ENCODE peak calls at places on chromosome 17, in five cellular contexts. E is AG04450, Y is left ventricle myocardium inferior, R is HCT116, D is GM23248. C is an unnamed sample. For H3K27me3, the result is how much of the 10 kb centered on the place peaks cover.

GRCh38 chr17:76163919-76164318 is 22.9 kb upstream of the FOXJ1 start:
- DNase-seq in D (no peak), Y (no peak), R (no peak), E (no peak), C (no peak)

GRCh38 chr17:17693955-17694228 is 12.6 kb downstream of the RAI1 start:
- DNase-seq in Y (no peak), R (no peak), D (no peak), E (no peak), C (no peak)

GRCh38 chr17:79940381-79941087 is 95.1 kb downstream of the TBC1D16 start:
- DNase-seq in Y (no peak), E (no peak), D (no peak), R (no peak), C (no peak)

GRCh38 chr17:21525464-21526130 is 149.4 kb downstream of the KCNJ12 start:
- DNase-seq in Y (no peak), E (no peak), R (no peak), D (no peak), C (no peak)

GRCh38 chr17:21106316-21106715 is 20.4 kb upstream of the DHRS7B start:
- DNase-seq in E (no peak), R (no peak), Y (no peak), D (no peak), C (no peak)

GRCh38 chr17:12078791-12079190 is 58.1 kb downstream of the MAP2K4 start:
- DNase-seq in Y (no peak), E (peak), R (no peak), D (peak), C (no peak)

GRCh38 chr17:2337811-2338657 is 733 bp downstream of the SGSM2 start:
- DNase-seq in R (no peak), Y (peak), D (peak), E (no peak), C (peak)

GRCh38 chr17:73068322-73069153 is 23.9 kb downstream of the SLC39A11 start:
- DNase-seq in R (no peak), E (peak), Y (no peak), D (peak), C (no peak)

GRCh38 chr17:8044819-8045810 is 6.3 kb downstream of the ALOX15B start:
- DNase-seq in Y (no peak), R (no peak), E (no peak), D (no peak), C (no peak)

GRCh38 chr17:27381007-27381501 is 75.2 kb upstream of the KSR1 start:
- DNase-seq in R (peak), E (no peak), D (peak), Y (peak), C (peak)

GRCh38 chr17:17685775-17686291 is 4.6 kb downstream of the RAI1 start:
- DNase-seq in D (peak), R (peak), E (peak), Y (no peak), C (peak)

GRCh38 chr17:40260528-40260927 is 27.2 kb upstream of the CDC6 start:
- DNase-seq in R (no peak), D (no peak), E (no peak), Y (no peak), C (no peak)

GRCh38 chr17:55547027-55547670 is 35.9 kb upstream of the SMIM36 start:
- DNase-seq in R (no peak), E (no peak), Y (no peak), D (peak), C (no peak)

GRCh38 chr17:50817838-50818237 is 17.5 kb upstream of the WFIKKN2 start:
- DNase-seq in Y (no peak), E (no peak), D (peak), R (peak), C (no peak)

GRCh38 chr17:74814453-74814852 is 38.3 kb upstream of the NAT9 start:
- DNase-seq in D (peak), Y (no peak), E (no peak), R (no peak), C (no peak)

GRCh38 chr17:63623786-63624185 is 1.6 kb downstream of the MAP3K3 start:
- DNase-seq in Y (no peak), D (no peak), R (no peak), E (no peak), C (no peak)

GRCh38 chr17:32278815-32279214 is 13.2 kb downstream of the RHBDL3 start:
- DNase-seq in E (no peak), R (no peak), D (no peak), Y (no peak), C (no peak)

GRCh38 chr17:72388765-72389473 is 268.1 kb downstream of the SOX9 start:
- DNase-seq in D (no peak), R (peak), E (no peak), Y (no peak), C (no peak)

GRCh38 chr17:79850571-79851460 is 11.6 kb upstream of the CBX4 start:
- DNase-seq in E (no peak), D (peak), R (peak), Y (no peak), C (no peak)

GRCh38 chr17:81120695-81121621 is 44.3 kb upstream of the PVALEF start:
- DNase-seq in R (no peak), Y (no peak), E (no peak), D (no peak), C (no peak)

GRCh38 chr17:8552582-8553320 is 77.8 kb downstream of the MYH10 start:
- DNase-seq in D (peak), E (no peak), Y (no peak), R (no peak), C (no peak)

GRCh38 chr17:2364132-2365116 is 27.1 kb downstream of the SGSM2 start:
- DNase-seq in Y (peak), R (no peak), D (no peak), E (no peak), C (no peak)

DNA sequence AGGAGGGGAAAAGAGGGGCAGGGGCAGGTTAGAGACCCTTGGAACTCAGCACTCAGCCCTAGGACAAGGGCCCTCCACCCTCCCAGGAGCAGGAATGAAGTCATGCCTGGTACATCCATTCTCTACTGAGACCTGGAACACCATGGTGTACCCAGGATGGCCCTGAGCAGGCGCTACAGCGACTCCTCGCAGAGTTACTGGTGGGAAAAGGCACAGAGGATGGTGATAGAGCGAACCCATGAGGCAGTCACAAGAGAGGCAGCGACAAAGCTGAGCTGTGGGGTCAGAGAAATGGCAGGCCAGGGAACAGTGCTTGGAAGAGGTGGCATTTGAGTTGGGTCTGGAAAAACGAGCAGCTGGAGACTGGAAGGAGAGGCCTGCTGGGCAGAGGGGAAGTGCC is 37.5 kb downstream of the SRCIN1 start:
- DNase-seq in Y (no peak), D (no peak), E (no peak), R (no peak), C (no peak)
- H3K27me3 ChIP-seq in Y (half or more), D (under half), E (half or more), R (under half), C (under half)

GRCh38 chr17:44108440-44109311 is 14.8 kb downstream of the HDAC5 start:
- DNase-seq in D (peak), Y (peak), R (no peak), E (peak), C (peak)
- H3K27ac ChIP-seq in D (peak), Y (peak), R (peak), E (peak), C (peak)

DNA sequence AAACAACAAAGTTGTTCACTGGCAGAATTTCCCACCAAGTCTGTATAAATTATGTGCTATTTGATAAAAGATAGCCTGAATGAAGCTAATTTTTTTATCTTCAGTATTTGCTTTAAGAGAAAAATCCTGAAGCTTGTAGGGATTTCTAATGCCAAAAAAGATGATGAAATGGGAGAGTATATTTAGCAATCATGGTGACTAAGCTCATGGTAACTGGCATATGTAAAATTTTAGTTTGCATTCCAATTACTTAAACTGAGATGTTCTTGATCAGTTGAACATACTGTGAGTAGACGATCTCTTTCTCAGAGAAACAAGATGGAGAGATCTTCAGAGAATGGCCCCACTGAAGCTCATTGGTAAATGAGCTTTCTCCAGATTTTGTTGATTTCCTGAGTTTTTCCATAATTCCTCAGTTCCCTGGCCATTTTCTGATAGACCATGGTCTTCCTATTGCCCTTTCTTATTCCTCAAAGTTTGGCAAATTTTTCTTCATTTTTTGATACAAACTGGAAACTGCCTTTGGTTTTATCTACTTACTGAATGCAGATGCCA is 68.5 kb upstream of the ALOX12 start:
- DNase-seq in R (no peak), Y (no peak), D (peak), E (peak), C (no peak)
- H3K27me3 ChIP-seq in R (under half), Y (under half), D (under half), E (under half), C (under half)

GRCh38 chr17:70313450-70313849 is 144.1 kb downstream of the KCNJ2 start:
- DNase-seq in D (peak), Y (no peak), E (no peak), R (no peak), C (no peak)
- H3K27ac ChIP-seq in D (peak), Y (no peak), E (no peak), R (no peak), C (no peak)

C was measured in colonic mucosa.